ENCODE peak calls at places on chromosomes 13 and 19, in six cellular contexts. One of them, this sample, is unnamed.

GRCh38 chr19:29658221-29658991 is 6.9 kb upstream of the PLEKHF1 start:
- DNase-seq in H1: no peak
- DNase-seq in H9: no peak
- DNase-seq in mesenchymal stem cell: peak; percentile 19
- DNase-seq in neuronal stem cell: no peak
- DNase-seq in mesendoderm: no peak
- DNase-seq in this sample: peak; percentile 38

GRCh38 chr19:408441-409005 is 424 bp downstream of the C2CD4C start:
- DNase-seq in H1: peak; percentile 54
- DNase-seq in neuronal stem cell: no peak
- DNase-seq in mesendoderm: no peak
- DNase-seq in H9: peak; percentile 33
- DNase-seq in mesenchymal stem cell: no peak
- DNase-seq in this sample: no peak

GRCh38 chr19:10295305-10295846 is 5.6 kb downstream of the ICAM5 start:
- DNase-seq in mesendoderm: peak; percentile 40
- DNase-seq in H9: peak; percentile 60
- DNase-seq in mesenchymal stem cell: no peak
- DNase-seq in H1: peak; percentile 74
- DNase-seq in neuronal stem cell: no peak
- DNase-seq in this sample: no peak

GRCh38 chr13:83865161-83866137 is 16.8 kb downstream of the SLITRK1 start:
- DNase-seq in H1: no peak
- DNase-seq in H9: no peak
- DNase-seq in mesendoderm: no peak
- DNase-seq in mesenchymal stem cell: no peak
- DNase-seq in neuronal stem cell: no peak
- DNase-seq in this sample: no peak

GRCh38 chr13:73599232-73600128 is 534.7 kb downstream of the KLF12 start:
- DNase-seq in H9: no peak
- DNase-seq in neuronal stem cell: no peak
- DNase-seq in H1: no peak
- DNase-seq in mesendoderm: no peak
- DNase-seq in mesenchymal stem cell: no peak
- DNase-seq in this sample: no peak

GRCh38 chr19:55385749-55386514 is at the start of gene RPL28:
- DNase-seq in mesendoderm: peak; percentile 99
- DNase-seq in H9: peak; percentile 98
- DNase-seq in mesenchymal stem cell: peak; percentile 99
- DNase-seq in H1: peak; percentile 99
- DNase-seq in neuronal stem cell: peak; percentile 99
- DNase-seq in this sample: peak; percentile 97

GRCh38 chr19:42284066-42284501 is 15.0 kb downstream of the CIC start:
- DNase-seq in neuronal stem cell: peak; percentile 68
- DNase-seq in H9: no peak
- DNase-seq in mesendoderm: peak; percentile 70
- DNase-seq in mesenchymal stem cell: peak; percentile 76
- DNase-seq in H1: no peak
- DNase-seq in this sample: peak; percentile 71

GRCh38 chr19:35977446-35978222 is 17.4 kb upstream of the SDHAF1 start:
- DNase-seq in mesenchymal stem cell: no peak
- DNase-seq in mesendoderm: peak; percentile 87
- DNase-seq in H9: peak; percentile 90
- DNase-seq in H1: peak; percentile 86
- DNase-seq in neuronal stem cell: no peak
- DNase-seq in this sample: no peak

GRCh38 chr19:13176345-13176744 is 26.1 kb downstream of the IER2 start:
- DNase-seq in H1: no peak
- DNase-seq in mesenchymal stem cell: no peak
- DNase-seq in H9: no peak
- DNase-seq in neuronal stem cell: no peak
- DNase-seq in mesendoderm: no peak
- DNase-seq in this sample: no peak

GRCh38 chr13:36345438-36346221 is 564 bp downstream of the SPART start:
- DNase-seq in H9: peak; percentile 63
- DNase-seq in H1: peak; percentile 73
- DNase-seq in neuronal stem cell: peak; percentile 58
- DNase-seq in mesenchymal stem cell: peak; percentile 95
- DNase-seq in mesendoderm: peak; percentile 91
- DNase-seq in this sample: peak; percentile 92

GRCh38 chr19:40893112-40893511 is 11.1 kb upstream of the CYP2A7 start:
- DNase-seq in neuronal stem cell: no peak
- DNase-seq in H9: no peak
- DNase-seq in mesenchymal stem cell: no peak
- DNase-seq in mesendoderm: no peak
- DNase-seq in H1: no peak
- DNase-seq in this sample: no peak

GRCh38 chr13:90448466-90449037 is 898.9 kb upstream of the MIR17HG start:
- DNase-seq in neuronal stem cell: no peak
- DNase-seq in H9: no peak
- DNase-seq in H1: no peak
- DNase-seq in mesenchymal stem cell: no peak
- DNase-seq in mesendoderm: no peak
- DNase-seq in this sample: no peak

GRCh38 chr19:9431475-9431874 is 3.9 kb downstream of the ZNF266 start:
- DNase-seq in mesendoderm: peak; percentile 83
- DNase-seq in neuronal stem cell: peak; percentile 31
- DNase-seq in H9: peak; percentile 82
- DNase-seq in mesenchymal stem cell: peak; percentile 39
- DNase-seq in H1: peak; percentile 85
- DNase-seq in this sample: peak; percentile 29

GRCh38 chr13:78826312-78826711 is 167.4 kb upstream of the OBI1 start:
- DNase-seq in H9: no peak
- DNase-seq in H1: no peak
- DNase-seq in neuronal stem cell: no peak
- DNase-seq in mesendoderm: no peak
- DNase-seq in mesenchymal stem cell: no peak
- DNase-seq in this sample: no peak

GRCh38 chr13:41595298-41595697 is 137.9 kb downstream of the RGCC start:
- DNase-seq in H1: no peak
- DNase-seq in mesendoderm: no peak
- DNase-seq in neuronal stem cell: no peak
- DNase-seq in H9: no peak
- DNase-seq in mesenchymal stem cell: no peak
- DNase-seq in this sample: peak; percentile 11

GRCh38 chr13:42333613-42334328 is 61.8 kb downstream of the AKAP11 start:
- DNase-seq in neuronal stem cell: peak; percentile 38
- DNase-seq in mesendoderm: peak; percentile 73
- DNase-seq in mesenchymal stem cell: peak; percentile 70
- DNase-seq in H1: peak; percentile 59
- DNase-seq in H9: peak; percentile 41
- DNase-seq in this sample: peak; percentile 22

GRCh38 chr19:48770223-48770622 is 14.9 kb downstream of the FGF21 start:
- DNase-seq in mesendoderm: no peak
- DNase-seq in H1: no peak
- DNase-seq in mesenchymal stem cell: no peak
- DNase-seq in neuronal stem cell: no peak
- DNase-seq in H9: no peak
- DNase-seq in this sample: no peak

GRCh38 chr19:13181747-13182388 is 31.7 kb downstream of the IER2 start:
- DNase-seq in mesendoderm: no peak
- DNase-seq in neuronal stem cell: no peak
- DNase-seq in mesenchymal stem cell: peak; percentile 24
- DNase-seq in H9: no peak
- DNase-seq in H1: no peak
- DNase-seq in this sample: peak; percentile 64

GRCh38 chr13:20526664-20527063 is 1.0 kb upstream of the CRYL1 start:
- DNase-seq in H1: no peak
- DNase-seq in mesenchymal stem cell: no peak
- DNase-seq in H9: no peak
- DNase-seq in neuronal stem cell: no peak
- DNase-seq in mesendoderm: peak; percentile 7
- DNase-seq in this sample: peak; percentile 19

GRCh38 chr13:20521388-20521787 is 4.3 kb downstream of the CRYL1 start:
- DNase-seq in H9: no peak
- DNase-seq in neuronal stem cell: no peak
- DNase-seq in H1: no peak
- DNase-seq in mesendoderm: no peak
- DNase-seq in mesenchymal stem cell: no peak
- DNase-seq in this sample: no peak

GRCh38 chr13:20528451-20528850 is 2.8 kb upstream of the CRYL1 start:
- DNase-seq in mesendoderm: no peak
- DNase-seq in mesenchymal stem cell: no peak
- DNase-seq in H1: no peak
- DNase-seq in neuronal stem cell: no peak
- DNase-seq in H9: no peak
- DNase-seq in this sample: no peak

GRCh38 chr13:20525144-20525600 is 485 bp downstream of the CRYL1 start:
- DNase-seq in neuronal stem cell: peak; percentile 11
- DNase-seq in H1: peak; percentile 77
- DNase-seq in mesendoderm: peak; percentile 23
- DNase-seq in mesenchymal stem cell: peak; percentile 20
- DNase-seq in H9: peak; percentile 61
- DNase-seq in this sample: no peak

DNA sequence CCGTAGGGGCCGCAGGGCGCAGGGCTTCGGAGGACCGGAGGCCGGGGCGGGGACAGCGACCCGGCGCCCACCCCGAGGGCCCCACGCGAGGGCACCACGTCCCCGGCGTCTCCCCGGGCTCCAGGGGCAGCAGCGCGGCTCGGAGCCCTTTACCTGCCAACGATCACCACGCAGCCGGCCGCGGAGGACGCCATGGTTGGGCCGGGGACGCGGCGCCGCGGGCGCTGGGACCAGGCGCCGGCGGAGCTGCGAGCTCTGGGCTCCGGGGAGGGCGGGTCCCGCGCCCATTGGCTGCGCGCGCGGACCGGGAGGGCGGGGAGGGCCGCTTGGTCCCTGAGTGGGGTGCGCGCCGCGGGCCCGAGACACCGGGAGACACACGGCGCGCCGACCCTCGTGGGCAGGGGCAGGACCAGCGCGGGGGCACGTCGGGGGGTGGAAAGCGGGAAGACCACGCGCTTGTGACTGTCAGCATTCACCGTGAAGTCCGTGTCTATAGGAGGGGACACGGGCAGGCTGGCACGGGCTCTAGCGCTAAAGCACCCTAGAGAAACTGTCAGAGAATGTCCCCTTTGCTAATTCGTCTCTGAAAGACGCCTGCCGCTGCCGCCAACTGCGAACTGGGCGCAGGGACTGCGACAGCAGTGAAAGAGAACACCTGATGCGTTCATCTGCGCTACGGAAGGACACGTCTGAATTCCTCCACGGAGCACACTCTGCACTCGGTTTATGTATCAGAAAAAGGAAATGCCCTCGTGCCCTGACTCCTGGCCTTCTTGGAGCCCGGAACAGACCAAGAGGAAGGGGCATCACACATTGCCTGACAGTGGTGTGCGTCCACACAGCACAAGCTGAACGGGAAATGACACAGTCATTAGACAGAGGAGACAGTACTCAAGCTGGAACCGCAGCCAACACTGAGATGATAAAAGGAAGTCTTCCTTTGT is at the start of gene CRYL1:
- DNase-seq in H1: peak; percentile 56
- DNase-seq in neuronal stem cell: peak; percentile 46
- DNase-seq in mesenchymal stem cell: peak; percentile 72
- DNase-seq in mesendoderm: peak; percentile 25
- DNase-seq in H9: peak; percentile 45
- DNase-seq in this sample: peak; percentile 73
- H4K8ac ChIP-seq in H1: peak within 1 kb of the TSS; percentile 38
- H4K8ac ChIP-seq in neuronal stem cell: no peak within 1 kb of the TSS
- H4K8ac ChIP-seq in mesenchymal stem cell: peak within 1 kb of the TSS; percentile 64
- H4K8ac ChIP-seq in mesendoderm: no peak within 1 kb of the TSS
- H4K8ac ChIP-seq in H9: no peak within 1 kb of the TSS
- H4K8ac ChIP-seq in this sample: peak within 1 kb of the TSS; percentile 75

DNA sequence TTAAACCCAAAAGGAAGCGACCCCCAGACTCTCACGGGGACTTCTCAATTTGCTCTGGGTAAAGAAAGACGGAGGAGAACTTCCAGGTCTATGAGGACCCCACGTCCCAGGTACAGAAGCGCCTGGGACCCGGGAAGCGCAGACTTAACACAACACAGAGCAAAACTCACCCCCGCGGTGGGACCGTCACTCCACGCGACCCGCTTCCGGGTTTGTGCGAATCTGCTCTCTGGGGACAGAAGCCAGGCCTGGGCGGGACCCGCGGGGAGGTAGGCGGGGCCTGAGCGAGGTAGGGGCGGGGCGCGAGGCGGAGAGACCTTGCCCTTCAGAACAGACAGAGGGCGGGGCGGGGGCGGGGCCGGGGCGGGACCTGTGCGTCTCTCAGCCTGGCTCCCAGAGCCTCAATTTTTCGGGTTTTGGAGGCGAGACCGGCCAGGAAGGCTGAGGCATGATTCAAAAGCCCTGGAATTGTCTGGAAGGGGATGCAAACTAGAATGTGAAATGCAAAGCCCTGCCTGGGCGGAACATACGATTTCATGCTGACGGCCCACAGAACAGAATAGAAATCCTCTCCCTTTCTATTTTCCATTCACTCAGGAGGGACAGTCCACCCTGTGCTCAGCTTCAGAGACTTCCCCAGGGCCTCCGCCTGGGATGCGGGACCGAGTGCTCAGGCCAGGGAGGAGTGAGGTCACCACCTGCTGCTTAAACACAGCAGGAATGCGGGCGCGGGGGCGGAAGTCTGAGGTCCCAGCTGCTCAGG is 19.3 kb upstream of the ZNF888 start:
- DNase-seq in mesendoderm: peak; percentile 94
- DNase-seq in H9: peak; percentile 94
- DNase-seq in mesenchymal stem cell: peak; percentile 86
- DNase-seq in H1: peak; percentile 98
- DNase-seq in neuronal stem cell: peak; percentile 79
- DNase-seq in this sample: peak; percentile 75
- H4K8ac ChIP-seq in mesendoderm: no peak overlapping the region
- H4K8ac ChIP-seq in H9: no peak overlapping the region
- H4K8ac ChIP-seq in mesenchymal stem cell: no peak overlapping the region
- H4K8ac ChIP-seq in H1: peak overlapping the region; percentile 39
- H4K8ac ChIP-seq in neuronal stem cell: no peak overlapping the region
- H4K8ac ChIP-seq in this sample: peak overlapping the region; percentile 81

GRCh38 chr13:111050539-111050879 is 64.6 kb upstream of the ARHGEF7 start:
- DNase-seq in H1: no peak
- DNase-seq in mesenchymal stem cell: no peak
- DNase-seq in mesendoderm: no peak
- DNase-seq in H9: no peak
- DNase-seq in neuronal stem cell: no peak
- DNase-seq in this sample: no peak
- H4K8ac ChIP-seq in H1: no peak overlapping the region
- H4K8ac ChIP-seq in mesenchymal stem cell: no peak overlapping the region
- H4K8ac ChIP-seq in mesendoderm: no peak overlapping the region
- H4K8ac ChIP-seq in H9: no peak overlapping the region
- H4K8ac ChIP-seq in neuronal stem cell: no peak overlapping the region
- H4K8ac ChIP-seq in this sample: no peak overlapping the region

GRCh38 chr13:30766234-30766633 is 30.9 kb downstream of the ALOX5AP start:
- DNase-seq in mesendoderm: no peak
- DNase-seq in H9: no peak
- DNase-seq in mesenchymal stem cell: no peak
- DNase-seq in H1: no peak
- DNase-seq in neuronal stem cell: no peak
- DNase-seq in this sample: no peak

GRCh38 chr13:30762643-30763042 is 27.3 kb downstream of the ALOX5AP start:
- DNase-seq in H1: no peak
- DNase-seq in mesenchymal stem cell: no peak
- DNase-seq in mesendoderm: no peak
- DNase-seq in H9: no peak
- DNase-seq in neuronal stem cell: no peak
- DNase-seq in this sample: peak; percentile 10

GRCh38 chr13:30759748-30760147 is 24.4 kb downstream of the ALOX5AP start:
- DNase-seq in H9: no peak
- DNase-seq in neuronal stem cell: no peak
- DNase-seq in mesenchymal stem cell: no peak
- DNase-seq in mesendoderm: no peak
- DNase-seq in H1: no peak
- DNase-seq in this sample: peak; percentile 64

GRCh38 chr13:30766957-30767603 is 31.7 kb downstream of the ALOX5AP start:
- DNase-seq in neuronal stem cell: no peak
- DNase-seq in mesendoderm: no peak
- DNase-seq in H9: no peak
- DNase-seq in H1: no peak
- DNase-seq in mesenchymal stem cell: no peak
- DNase-seq in this sample: no peak

GRCh38 chr13:30763786-30764440 is 28.6 kb downstream of the ALOX5AP start:
- DNase-seq in neuronal stem cell: no peak
- DNase-seq in H9: no peak
- DNase-seq in H1: no peak
- DNase-seq in mesendoderm: no peak
- DNase-seq in mesenchymal stem cell: no peak
- DNase-seq in this sample: peak; percentile 39
- H4K8ac ChIP-seq in neuronal stem cell: no peak overlapping the region
- H4K8ac ChIP-seq in H9: no peak overlapping the region
- H4K8ac ChIP-seq in H1: no peak overlapping the region
- H4K8ac ChIP-seq in mesendoderm: no peak overlapping the region
- H4K8ac ChIP-seq in mesenchymal stem cell: no peak overlapping the region
- H4K8ac ChIP-seq in this sample: no peak overlapping the region